ENCODE peak calls at places on chromosomes 2 and 18, in six cellular contexts. D is GM12891, C is H1, O is HCT116, X is vagina, Y is sigmoid colon. J is an unnamed sample.

GRCh38 chr18:2534906-2535305 is 36.4 kb downstream of the METTL4 start:
- DNase-seq in D (no peak), C (no peak), Y (no peak), O (no peak), X (no peak), J (no peak)

GRCh38 chr2:215737496-215737895 is 275.9 kb downstream of the MREG start:
- DNase-seq in O (no peak), X (no peak), Y (no peak), D (no peak), C (peak), J (no peak)

GRCh38 chr18:70337139-70337972 is 48.5 kb downstream of the SOCS6 start:
- DNase-seq in O (peak), D (no peak), X (no peak), C (peak), Y (no peak), J (no peak)

GRCh38 chr2:118133916-118134315 is 45.6 kb downstream of the INSIG2 start:
- DNase-seq in X (no peak), C (no peak), Y (no peak), D (no peak), O (no peak), J (no peak)

GRCh38 chr18:2223859-2224258 is 347.4 kb downstream of the METTL4 start:
- DNase-seq in Y (no peak), X (no peak), C (no peak), D (no peak), O (peak), J (no peak)

GRCh38 chr18:69447886-69448285 is 47.2 kb downstream of the DOK6 start:
- DNase-seq in Y (no peak), O (no peak), X (no peak), D (no peak), C (no peak), J (no peak)

GRCh38 chr2:97011977-97012569 is 25.7 kb upstream of the FAM178B start:
- DNase-seq in D (no peak), Y (no peak), C (no peak), O (peak), X (no peak), J (peak)

GRCh38 chr2:190722061-190722759 is 73.3 kb downstream of the NAB1 start:
- DNase-seq in Y (no peak), C (no peak), O (no peak), D (no peak), X (no peak), J (peak)

GRCh38 chr2:19362652-19363473 is 4.4 kb upstream of the OSR1 start:
- DNase-seq in D (no peak), Y (peak), O (peak), X (peak), C (no peak), J (no peak)

DNA sequence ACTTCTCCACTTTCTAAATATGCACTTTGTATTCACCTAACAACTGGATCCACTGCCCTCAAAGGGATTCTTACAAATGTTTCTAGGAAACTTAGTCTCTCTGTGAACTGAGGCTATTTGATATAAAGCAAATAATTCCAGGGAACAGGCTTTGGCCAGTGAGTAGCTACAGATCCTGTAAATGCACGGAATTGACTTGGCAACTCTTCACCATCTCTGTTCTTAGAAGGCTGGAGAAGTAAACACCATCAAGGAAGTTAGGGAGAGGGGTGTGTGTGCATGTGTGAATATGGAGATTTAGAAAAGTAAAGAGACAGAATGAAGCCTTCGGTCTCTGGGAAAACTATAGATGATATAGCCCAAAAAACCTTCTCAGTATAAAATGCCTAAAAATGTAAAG is 10.7 kb downstream of the CIDEA start:
- DNase-seq in X (no peak), Y (no peak), D (no peak), O (no peak), C (no peak), J (no peak)
- TF ChIP-seq POLR2AphosphoS5 in X (no peak), Y (no peak), D (no peak), O (no peak), C (no peak), J (no peak)

GRCh38 chr2:28809927-28810326 is 707 bp upstream of the SPDYA start:
- DNase-seq in O (no peak), Y (no peak), X (no peak), C (no peak), D (no peak), J (no peak)

GRCh38 chr2:28810384-28811285 is at the start of gene SPDYA:
- DNase-seq in C (peak), O (no peak), X (no peak), Y (peak), D (peak), J (no peak)
- TF ChIP-seq POLR2AphosphoS5 in C (no peak), O (no peak), X (no peak), Y (peak), D (no peak), J (no peak)

DNA sequence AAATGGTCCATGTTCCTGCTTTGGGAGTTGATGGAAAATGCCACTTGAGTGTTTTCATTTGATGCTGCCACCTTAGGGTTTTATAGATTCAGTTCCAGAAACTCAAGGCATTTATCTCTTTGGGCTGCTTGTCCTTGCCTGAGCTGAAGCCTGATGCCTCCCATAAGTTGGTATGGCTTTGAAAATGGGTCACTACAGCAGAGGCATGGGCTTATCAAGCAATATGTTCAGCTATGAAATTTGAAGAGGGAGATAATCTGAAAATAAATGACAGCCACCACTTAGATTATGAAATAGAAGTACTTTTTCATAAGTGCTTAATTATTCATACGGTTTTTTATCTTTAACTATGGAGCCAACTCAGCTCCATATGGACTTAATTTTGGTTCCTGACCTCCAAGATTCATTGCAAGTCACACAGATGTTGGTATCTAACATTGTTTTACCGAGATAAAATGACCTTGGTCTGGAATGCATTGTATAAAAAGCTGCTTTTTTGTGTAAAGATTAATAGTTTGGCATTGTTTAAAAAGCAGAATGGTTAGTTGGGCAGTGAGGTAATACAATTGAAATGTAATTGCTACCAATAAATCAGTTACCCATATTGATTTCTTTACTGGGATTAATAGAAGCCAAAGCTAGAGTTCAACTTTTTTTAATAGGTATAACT is 4.5 kb downstream of the SLC14A1 start:
- DNase-seq in O (no peak), D (no peak), C (no peak), Y (no peak), X (no peak), J (no peak)
- TF ChIP-seq POLR2AphosphoS5 in O (no peak), D (no peak), C (no peak), Y (no peak), X (no peak), J (no peak)

GRCh38 chr18:48608581-48608980 is 69.8 kb downstream of the CTIF start:
- DNase-seq in C (no peak), X (no peak), D (no peak), O (no peak), Y (no peak), J (no peak)

GRCh38 chr18:48611196-48611595 is 72.4 kb downstream of the CTIF start:
- DNase-seq in O (no peak), D (no peak), Y (no peak), C (no peak), X (no peak), J (no peak)

GRCh38 chr18:48609820-48610815 is 71.3 kb downstream of the CTIF start:
- DNase-seq in C (no peak), Y (no peak), D (no peak), X (no peak), O (no peak), J (no peak)

GRCh38 chr18:48607049-48607984 is 68.5 kb downstream of the CTIF start:
- DNase-seq in Y (no peak), C (no peak), D (no peak), O (no peak), X (no peak), J (no peak)

GRCh38 chr18:48609114-48609513 is 70.3 kb downstream of the CTIF start:
- DNase-seq in X (no peak), C (no peak), O (no peak), D (no peak), Y (no peak), J (no peak)
- TF ChIP-seq POLR2AphosphoS5 in X (no peak), C (no peak), O (no peak), D (no peak), Y (no peak), J (no peak)

DNA sequence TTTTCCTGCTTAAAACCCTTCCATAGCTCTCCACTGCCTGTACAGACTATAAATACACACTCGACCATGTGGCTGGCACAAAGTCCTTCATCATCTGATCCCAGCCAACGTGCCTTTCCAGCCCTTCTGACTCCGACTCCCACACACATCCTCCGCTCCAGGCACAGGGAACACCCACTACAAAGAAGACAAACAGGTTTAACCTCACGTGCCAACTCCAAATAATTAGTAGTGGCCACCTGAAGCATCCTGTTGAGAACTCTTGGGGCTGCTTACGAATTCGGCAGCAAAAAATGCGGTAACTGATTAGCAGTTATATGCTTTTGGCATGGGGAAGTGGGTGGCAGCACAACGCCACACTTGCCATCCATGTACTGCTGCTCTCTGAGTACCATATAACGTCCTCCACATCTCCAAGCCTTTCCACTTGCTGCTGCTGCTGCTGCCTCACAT is 12.1 kb downstream of the SPIRE1 start:
- DNase-seq in D (no peak), O (no peak), Y (peak), X (no peak), C (no peak), J (no peak)
- TF ChIP-seq POLR2AphosphoS5 in D (no peak), O (no peak), Y (no peak), X (peak), C (no peak), J (no peak)

DNA sequence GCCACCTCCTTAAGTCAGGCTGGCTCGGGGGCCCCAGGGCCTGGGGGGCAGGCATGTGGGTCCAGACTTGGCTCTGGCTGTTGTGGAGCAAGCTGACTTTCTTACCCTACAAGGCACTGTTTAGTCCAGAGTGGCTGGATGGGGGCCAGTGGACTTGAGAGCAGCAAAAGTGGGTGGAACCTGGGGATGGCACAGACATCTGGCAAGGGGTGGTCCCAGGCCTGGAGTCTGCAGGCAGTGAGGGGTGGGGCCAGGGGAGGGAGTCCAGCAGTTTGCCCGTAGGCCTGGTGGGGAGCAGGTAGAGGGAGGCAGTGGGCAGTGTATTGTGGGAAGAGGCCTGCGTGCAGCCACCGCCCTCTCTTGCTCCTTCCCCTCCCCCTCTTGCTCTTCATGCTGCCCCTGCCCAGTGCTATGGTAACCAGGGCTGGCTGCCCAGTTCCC is 19.1 kb downstream of the SPEG start:
- DNase-seq in X (no peak), Y (peak), O (no peak), D (no peak), C (no peak), J (no peak)
- TF ChIP-seq POLR2AphosphoS5 in X (peak), Y (peak), O (no peak), D (no peak), C (no peak), J (no peak)

GRCh38 chr2:28377201-28377816 is 15.3 kb upstream of the FOSL2 start:
- DNase-seq in Y (no peak), C (no peak), X (no peak), D (no peak), O (no peak), J (no peak)

GRCh38 chr2:28380185-28380584 is 12.5 kb upstream of the FOSL2 start:
- DNase-seq in Y (no peak), C (no peak), X (no peak), D (no peak), O (no peak), J (no peak)

GRCh38 chr2:28378679-28379392 is 13.8 kb upstream of the FOSL2 start:
- DNase-seq in C (no peak), D (no peak), X (no peak), Y (no peak), O (no peak), J (no peak)

GRCh38 chr2:28375742-28376631 is 16.7 kb upstream of the FOSL2 start:
- DNase-seq in Y (no peak), O (no peak), C (no peak), D (no peak), X (no peak), J (no peak)

GRCh38 chr2:28377984-28378678 is 14.5 kb upstream of the FOSL2 start:
- DNase-seq in D (no peak), O (no peak), C (no peak), X (no peak), Y (no peak), J (no peak)
- TF ChIP-seq POLR2AphosphoS5 in D (no peak), O (no peak), C (no peak), X (peak), Y (peak), J (no peak)

GRCh38 chr2:68062680-68063387 is at the start of gene C1D:
- DNase-seq in C (peak), X (peak), D (peak), O (peak), Y (peak), J (peak)
- TF ChIP-seq POLR2AphosphoS5 in C (peak), X (peak), D (no peak), O (peak), Y (peak), J (peak)